ENCODE peak calls at places on chromosomes 7 and 10, in nine cellular contexts. T is T-helper 9 cell; M is T-cell; O is Calu3; H is memory B cell; W is stimulated activated naive CD8-positive, alpha-beta T cell treated with anti-CD3 and anti-CD28 coated beads, Interleukin-15, amount 100 ng/mL, for 72 hours; Y is frontal cortex; Z is GM18507; C is NCI-H1092. I is an unnamed sample.

GRCh38 chr7:4825081-4825480 is 36.7 kb downstream of the PAPOLB start:
- DNase-seq in M (no peak), Y (no peak), C (no peak), W (no peak), Z (no peak), O (no peak), H (no peak), T (no peak), I (no peak)

GRCh38 chr7:51299391-51300133 is 17.0 kb downstream of the COBL start:
- DNase-seq in M (no peak), Z (no peak), O (no peak), C (no peak), W (no peak), T (no peak), Y (no peak), H (no peak), I (no peak)

GRCh38 chr7:100019908-100020307 is 4.5 kb downstream of the ZKSCAN1 start:
- DNase-seq in Y (no peak), H (no peak), C (no peak), O (no peak), Z (no peak), W (no peak), M (no peak), T (no peak), I (no peak)

GRCh38 chr10:51186358-51186757 is 112.1 kb downstream of the PRKG1 start:
- DNase-seq in T (no peak), Z (no peak), H (no peak), O (no peak), C (no peak), W (no peak), Y (no peak), M (no peak), I (no peak)

GRCh38 chr10:100345570-100346330 is 1.3 kb upstream of the SCD start:
- DNase-seq in W (no peak), O (no peak), Z (no peak), M (no peak), Y (no peak), C (no peak), T (no peak), H (no peak), I (peak)

GRCh38 chr10:116002735-116003134 is 270.3 kb downstream of the GFRA1 start:
- DNase-seq in H (no peak), C (no peak), Z (no peak), T (no peak), M (no peak), W (no peak), O (no peak), Y (no peak), I (no peak)

GRCh38 chr10:124696446-124697392 is 47.5 kb downstream of the FAM53B start:
- DNase-seq in T (no peak), C (no peak), M (no peak), O (no peak), W (peak), Z (peak), H (peak), Y (no peak), I (no peak)

GRCh38 chr10:48254745-48255144 is 19.8 kb downstream of the FRMPD2 start:
- DNase-seq in T (no peak), O (no peak), Z (no peak), M (no peak), Y (no peak), C (peak), H (no peak), W (no peak), I (no peak)

GRCh38 chr10:45004661-45005060 is 3.9 kb downstream of the ZNF22 start:
- DNase-seq in W (no peak), Z (no peak), O (no peak), C (no peak), M (no peak), H (no peak), Y (no peak), T (no peak), I (no peak)

GRCh38 chr7:130899071-130899451 is 165.1 kb upstream of the KLF14 start:
- DNase-seq in W (no peak), M (no peak), Z (no peak), T (no peak), C (no peak), Y (no peak), O (no peak), H (no peak), I (no peak)

GRCh38 chr10:66931340-66931948 is 5.6 kb downstream of the LRRTM3 start:
- DNase-seq in T (no peak), M (no peak), W (no peak), H (peak), C (no peak), O (peak), Y (peak), Z (no peak), I (peak)

GRCh38 chr7:157910446-157910845 is 573.6 kb downstream of the DNAJB6 start:
- DNase-seq in O (no peak), T (no peak), Y (no peak), W (no peak), H (no peak), Z (no peak), M (no peak), C (no peak), I (no peak)

GRCh38 chr7:159059629-159060028 is 85.0 kb downstream of the VIPR2 start:
- DNase-seq in W (no peak), T (no peak), Z (no peak), H (no peak), M (no peak), C (no peak), Y (no peak), O (no peak), I (no peak)

GRCh38 chr7:110309941-110310340 is 781.0 kb upstream of the LRRN3 start:
- DNase-seq in H (no peak), W (no peak), M (no peak), Y (no peak), T (no peak), Z (no peak), O (no peak), C (no peak), I (no peak)

GRCh38 chr7:147415991-147416390 is 1174.6 kb upstream of the C7orf33 start:
- DNase-seq in O (no peak), H (no peak), Z (no peak), C (no peak), M (no peak), W (no peak), Y (no peak), T (no peak), I (no peak)

GRCh38 chr7:141695803-141696289 is 6.1 kb downstream of the DENND11 start:
- DNase-seq in W (no peak), O (no peak), Y (no peak), T (no peak), C (no peak), H (no peak), Z (no peak), M (no peak), I (no peak)

GRCh38 chr10:5888352-5888751 is 1.3 kb downstream of the ANKRD16 start:
- DNase-seq in Y (no peak), M (no peak), Z (no peak), T (no peak), H (no peak), W (no peak), O (no peak), C (no peak), I (no peak)

GRCh38 chr10:71132321-71132810 is 80.0 kb upstream of the UNC5B start:
- DNase-seq in Y (no peak), O (no peak), Z (no peak), T (no peak), C (no peak), W (no peak), M (no peak), H (no peak), I (peak)

GRCh38 chr7:16743207-16743606 is 10.3 kb upstream of the TSPAN13 start:
- DNase-seq in W (no peak), Z (no peak), C (no peak), T (no peak), M (no peak), Y (no peak), O (no peak), H (no peak), I (no peak)

GRCh38 chr7:11726251-11727155 is 105.5 kb downstream of the THSD7A start:
- DNase-seq in Z (no peak), H (no peak), Y (no peak), M (no peak), O (no peak), W (no peak), C (no peak), T (no peak), I (no peak)

GRCh38 chr7:26346611-26347200 is 55.0 kb downstream of the SNX10 start:
- DNase-seq in Y (no peak), O (peak), H (no peak), T (no peak), C (no peak), Z (no peak), M (no peak), W (no peak), I (no peak)

GRCh38 chr10:1963341-1963740 is 226.0 kb upstream of the ADARB2 start:
- DNase-seq in H (no peak), T (no peak), W (no peak), Y (no peak), Z (no peak), M (no peak), O (no peak), C (no peak), I (no peak)

GRCh38 chr10:83539528-83540308 is 599.6 kb upstream of the GHITM start:
- DNase-seq in C (no peak), M (no peak), Z (no peak), O (no peak), T (no peak), Y (no peak), H (no peak), W (no peak), I (peak)

GRCh38 chr10:31242902-31243301 is 76.1 kb upstream of the ZEB1 start:
- DNase-seq in C (no peak), H (no peak), Y (peak), Z (no peak), W (peak), T (no peak), O (peak), M (no peak), I (no peak)

GRCh38 chr10:104328916-104329710 is 9.2 kb downstream of the ITPRIP start:
- DNase-seq in Z (no peak), C (no peak), Y (no peak), W (peak), H (peak), M (peak), O (peak), T (peak), I (peak)

GRCh38 chr10:21334891-21335696 is 190.4 kb downstream of the SKIDA1 start:
- DNase-seq in O (peak), Z (no peak), H (no peak), T (no peak), Y (no peak), M (no peak), W (no peak), C (no peak), I (no peak)

GRCh38 chr10:10120671-10121070 is 897.0 kb upstream of the CELF2 start:
- DNase-seq in H (no peak), M (no peak), Z (no peak), O (no peak), Y (no peak), C (no peak), W (no peak), T (no peak), I (no peak)

GRCh38 chr7:6446977-6447588 is 671 bp downstream of the DAGLB start:
- DNase-seq in Y (no peak), H (peak), T (peak), O (peak), Z (no peak), C (peak), W (no peak), M (no peak), I (peak)